ENCODE peak calls at places on chromosome 9, in seven cellular contexts. K, H, A, X, P, B and E are unnamed samples.

GRCh38 chr9:93965830-93966577 is 10.8 kb upstream of the BARX1 start:
- DNase-seq in K (no peak), H (no peak), A (no peak), X (peak), P (peak), B (no peak), E (no peak)

GRCh38 chr9:129868033-129868395 is 32.8 kb downstream of the USP20 start:
- DNase-seq in K (no peak), H (no peak), A (no peak), X (no peak), P (no peak), B (no peak), E (no peak)

GRCh38 chr9:81150016-81150625 is 539.2 kb downstream of the TLE1 start:
- DNase-seq in K (no peak), H (no peak), A (no peak), X (no peak), P (no peak), B (no peak), E (no peak)

GRCh38 chr9:32502996-32503395 is 23.0 kb downstream of the RIGI start:
- DNase-seq in K (no peak), H (no peak), A (no peak), X (no peak), P (no peak), B (no peak), E (no peak)

GRCh38 chr9:134420974-134421432 is 94.7 kb downstream of the RXRA start:
- DNase-seq in K (no peak), H (no peak), A (no peak), X (no peak), P (no peak), B (no peak), E (no peak)

GRCh38 chr9:76912631-76913275 is 6.8 kb upstream of the PRUNE2 start:
- DNase-seq in K (no peak), H (no peak), A (no peak), X (no peak), P (no peak), B (no peak), E (no peak)

GRCh38 chr9:12680757-12681156 is 12.4 kb upstream of the TYRP1 start:
- DNase-seq in K (no peak), H (no peak), A (no peak), X (no peak), P (no peak), B (no peak), E (no peak)

GRCh38 chr9:68706579-68707201 is 1.6 kb downstream of the PIP5K1B start:
- DNase-seq in K (no peak), H (no peak), A (no peak), X (no peak), P (no peak), B (no peak), E (no peak)

GRCh38 chr9:73683862-73684591 is 532.4 kb downstream of the ANXA1 start:
- DNase-seq in K (no peak), H (peak), A (peak), X (no peak), P (no peak), B (no peak), E (no peak)

GRCh38 chr9:127004946-127005769 is 90.6 kb downstream of the RALGPS1 start:
- DNase-seq in K (peak), H (no peak), A (no peak), X (no peak), P (peak), B (no peak), E (no peak)

GRCh38 chr9:99103054-99103453 is 1.9 kb upstream of the TGFBR1 start:
- DNase-seq in K (no peak), H (no peak), A (no peak), X (no peak), P (no peak), B (no peak), E (no peak)

GRCh38 chr9:80951675-80952074 is 737.7 kb downstream of the TLE1 start:
- DNase-seq in K (no peak), H (no peak), A (no peak), X (no peak), P (no peak), B (no peak), E (no peak)

GRCh38 chr9:27371382-27371781 is 74.4 kb upstream of the EQTN start:
- DNase-seq in K (no peak), H (no peak), A (no peak), X (no peak), P (no peak), B (no peak), E (no peak)

GRCh38 chr9:95684516-95684915 is 167.7 kb upstream of the PTCH1 start:
- DNase-seq in K (no peak), H (no peak), A (no peak), X (no peak), P (no peak), B (no peak), E (no peak)

GRCh38 chr9:104386425-104387069 is 117.5 kb upstream of the OR13F1 start:
- DNase-seq in K (no peak), H (peak), A (peak), X (no peak), P (no peak), B (no peak), E (no peak)

GRCh38 chr9:99041618-99042017 is 63.3 kb upstream of the TGFBR1 start:
- DNase-seq in K (no peak), H (no peak), A (no peak), X (no peak), P (no peak), B (no peak), E (no peak)

GRCh38 chr9:23851024-23851629 is 25.1 kb upstream of the ELAVL2 start:
- DNase-seq in K (no peak), H (no peak), A (peak), X (peak), P (no peak), B (peak), E (peak)

GRCh38 chr9:126612813-126613641 is 701 bp upstream of the LMX1B start:
- DNase-seq in K (no peak), H (no peak), A (peak), X (peak), P (no peak), B (no peak), E (peak)

GRCh38 chr9:113620377-113621161 is 157.0 kb downstream of the RGS3 start:
- DNase-seq in K (peak), H (no peak), A (peak), X (no peak), P (peak), B (peak), E (peak)

GRCh38 chr9:89603629-89604462 is 966 bp upstream of the GADD45G start:
- DNase-seq in K (peak), H (peak), A (peak), X (peak), P (peak), B (peak), E (peak)

GRCh38 chr9:114158482-114159130 is 3.3 kb downstream of the COL27A1 start:
- DNase-seq in K (no peak), H (no peak), A (no peak), X (no peak), P (no peak), B (no peak), E (no peak)

GRCh38 chr9:14428781-14429230 is 114.9 kb upstream of the NFIB start:
- DNase-seq in K (peak), H (peak), A (peak), X (peak), P (peak), B (peak), E (peak)

GRCh38 chr9:18190671-18191374 is 283.1 kb upstream of the ADAMTSL1 start:
- DNase-seq in K (no peak), H (no peak), A (peak), X (peak), P (no peak), B (no peak), E (peak)

GRCh38 chr9:127626752-127627493 is 14.8 kb downstream of the STXBP1 start:
- DNase-seq in K (no peak), H (no peak), A (no peak), X (no peak), P (no peak), B (no peak), E (no peak)